ENCODE peak calls at places on chromosomes 4 and X, in ten cellular contexts. J is adrenal gland, T is MM.1S, K is A549, Q is SK-N-SH, O is transverse colon, R is AG09309, B is NB4, M is foreskin fibroblast, Z is fibroblast of the aortic adventitia. U is an unnamed sample.

GRCh38 chr4:77155631-77156345 is 1.2 kb upstream of the CCNG2 start:
- DNase-seq in O (no peak), T (peak), B (no peak), R (no peak), K (no peak), Z (no peak), J (no peak), M (no peak), Q (no peak), U (no peak)

GRCh38 chrX:15245896-15246295 is 24.0 kb downstream of the ASB9 start:
- DNase-seq in R (no peak), M (no peak), B (no peak), K (no peak), O (no peak), T (no peak), J (no peak), Q (no peak), Z (peak), U (no peak)

GRCh38 chrX:63746278-63746677 is 38.7 kb downstream of the ARHGEF9 start:
- DNase-seq in Z (no peak), Q (no peak), R (no peak), K (no peak), B (peak), M (no peak), O (no peak), J (no peak), T (no peak), U (peak)

GRCh38 chrX:49915352-49916222 is 6.8 kb upstream of the CLCN5 start:
- DNase-seq in K (peak), O (peak), B (peak), R (peak), T (peak), J (peak), M (peak), Z (peak), Q (peak), U (peak)

GRCh38 chr4:52212751-52213150 is 161.6 kb downstream of the SPATA18 start:
- DNase-seq in T (no peak), K (no peak), Q (peak), M (no peak), Z (no peak), O (no peak), R (no peak), J (no peak), B (no peak), U (no peak)

GRCh38 chrX:139194571-139195280 is 335.8 kb upstream of the F9 start:
- DNase-seq in Q (no peak), O (peak), R (no peak), Z (peak), B (no peak), T (peak), K (no peak), J (no peak), M (no peak), U (no peak)

GRCh38 chr4:155629183-155629825 is 37.3 kb upstream of the GUCY1A1 start:
- DNase-seq in R (peak), O (no peak), Q (no peak), Z (no peak), M (peak), K (no peak), J (no peak), B (no peak), T (no peak), U (no peak)

GRCh38 chr4:128450326-128451120 is 162.9 kb upstream of the PGRMC2 start:
- DNase-seq in O (no peak), Q (no peak), B (no peak), J (no peak), M (peak), R (no peak), Z (peak), K (no peak), T (no peak), U (no peak)

GRCh38 chrX:49270249-49270921 is 792 bp downstream of the PPP1R3F start:
- DNase-seq in B (no peak), O (no peak), M (peak), K (peak), T (no peak), J (no peak), R (no peak), Q (peak), Z (no peak), U (no peak)

GRCh38 chr4:163755013-163755412 is 260.5 kb downstream of the TMA16 start:
- DNase-seq in T (peak), Z (peak), B (peak), O (no peak), K (peak), J (no peak), R (peak), Q (no peak), M (peak), U (peak)

DNA sequence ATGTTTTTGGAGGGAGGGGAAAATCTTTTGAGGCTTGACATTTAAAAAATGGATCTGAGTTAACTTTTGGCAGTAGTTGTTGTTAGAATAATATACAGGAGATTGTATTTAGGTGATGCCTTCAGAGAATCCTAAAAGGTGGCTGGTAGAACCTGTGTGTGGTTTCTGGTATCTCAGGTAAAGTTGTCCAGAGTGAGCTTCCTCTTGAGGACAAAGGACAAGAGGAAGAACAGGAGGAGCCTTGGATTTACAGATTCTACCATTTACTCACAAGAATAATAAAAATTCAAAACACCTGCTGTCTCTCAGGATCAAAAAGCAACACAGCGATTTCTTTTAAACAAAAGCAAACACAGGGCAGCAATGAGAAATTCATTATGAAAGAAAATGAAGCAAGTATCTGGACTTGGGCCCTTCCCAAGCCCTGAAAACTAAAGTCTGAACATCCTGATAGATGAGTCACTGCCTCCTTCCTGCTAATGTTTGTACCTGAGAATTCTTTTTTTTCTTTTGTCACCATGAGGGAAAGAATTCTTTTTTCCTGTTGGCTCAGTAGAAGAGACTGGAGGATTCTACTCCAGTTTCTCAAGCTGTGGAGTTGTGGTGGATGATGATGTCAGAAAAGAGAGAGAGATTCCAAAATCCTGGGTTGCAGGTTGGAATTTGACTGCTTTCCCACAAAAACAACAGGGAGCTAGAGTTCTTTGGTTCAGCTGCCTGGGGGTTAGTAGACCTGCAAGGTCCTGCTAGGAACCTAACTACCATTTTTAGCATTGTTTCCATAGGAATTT is 31.5 kb upstream of the RAPGEF2 start:
- DNase-seq in K (peak), R (no peak), Z (peak), O (no peak), B (no peak), Q (no peak), M (peak), J (no peak), T (no peak), U (no peak)
- H3K4me3 ChIP-seq in K (no peak), R (no peak), Z (no peak), O (no peak), B (no peak), Q (no peak), M (no peak), J (no peak), T (no peak), U (no peak)

GRCh38 chr4:107857741-107858140 is 33.0 kb downstream of the SGMS2 start:
- DNase-seq in O (no peak), J (no peak), Q (no peak), T (no peak), K (no peak), Z (no peak), B (no peak), R (no peak), M (no peak), U (no peak)

GRCh38 chr4:107853444-107854325 is 29.0 kb downstream of the SGMS2 start:
- DNase-seq in O (no peak), B (no peak), K (peak), J (no peak), Q (no peak), M (peak), R (peak), T (no peak), Z (peak), U (no peak)

GRCh38 chr4:107855723-107856122 is 31.0 kb downstream of the SGMS2 start:
- DNase-seq in T (no peak), J (no peak), Q (no peak), K (no peak), B (no peak), Z (no peak), M (no peak), R (no peak), O (no peak), U (no peak)

GRCh38 chr4:107856901-107857300 is 32.2 kb downstream of the SGMS2 start:
- DNase-seq in B (no peak), J (no peak), M (no peak), Z (no peak), T (no peak), O (no peak), R (no peak), K (no peak), Q (no peak), U (no peak)

GRCh38 chr4:107854326-107855030 is 29.7 kb downstream of the SGMS2 start:
- DNase-seq in B (no peak), R (peak), J (no peak), T (no peak), Q (no peak), M (peak), K (no peak), Z (peak), O (no peak), U (no peak)
- H3K4me3 ChIP-seq in B (no peak), R (peak), J (no peak), T (no peak), Q (no peak), M (no peak), K (peak), Z (peak), O (no peak), U (no peak)

GRCh38 chr4:176883681-176884418 is 91.1 kb upstream of the VEGFC start:
- DNase-seq in Q (no peak), K (peak), O (no peak), B (no peak), Z (peak), T (no peak), J (no peak), R (peak), M (peak), U (no peak)

GRCh38 chr4:176885224-176885623 is 92.5 kb upstream of the VEGFC start:
- DNase-seq in B (no peak), T (no peak), Z (peak), K (no peak), O (no peak), M (peak), R (no peak), J (no peak), Q (no peak), U (no peak)

GRCh38 chr4:176886135-176886534 is 93.4 kb upstream of the VEGFC start:
- DNase-seq in J (no peak), Q (no peak), T (no peak), B (no peak), K (no peak), R (no peak), O (no peak), Z (no peak), M (no peak), U (no peak)

GRCh38 chr4:176882201-176882600 is 89.5 kb upstream of the VEGFC start:
- DNase-seq in R (no peak), Q (no peak), T (no peak), B (no peak), O (no peak), M (no peak), J (no peak), Z (no peak), K (no peak), U (no peak)

DNA sequence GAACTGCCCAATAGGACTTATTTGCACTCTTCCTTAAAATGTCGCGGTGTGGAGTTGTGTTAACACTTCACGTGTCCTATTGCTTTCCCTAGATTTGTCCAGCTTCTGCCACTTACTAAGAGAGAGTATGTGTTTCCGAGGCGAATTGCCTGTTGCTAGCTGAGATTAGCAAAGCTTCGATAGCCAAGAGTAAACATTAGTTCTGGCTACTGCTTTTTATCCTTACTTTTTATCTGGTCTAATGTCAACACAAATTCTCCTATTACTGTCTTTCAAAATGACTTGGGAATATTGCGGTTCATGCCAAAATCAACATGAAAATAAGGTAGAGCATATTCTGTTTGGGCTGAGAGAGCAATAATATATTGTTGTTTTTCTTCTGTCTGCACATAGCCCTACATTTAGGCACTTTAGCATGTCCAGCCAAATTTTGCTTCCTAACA is 90.4 kb upstream of the VEGFC start:
- DNase-seq in B (no peak), K (peak), O (no peak), M (no peak), T (no peak), R (no peak), Z (peak), Q (no peak), J (no peak), U (no peak)
- H3K4me3 ChIP-seq in B (no peak), K (peak), O (no peak), M (no peak), T (no peak), R (no peak), Z (no peak), Q (peak), J (no peak), U (no peak)

DNA sequence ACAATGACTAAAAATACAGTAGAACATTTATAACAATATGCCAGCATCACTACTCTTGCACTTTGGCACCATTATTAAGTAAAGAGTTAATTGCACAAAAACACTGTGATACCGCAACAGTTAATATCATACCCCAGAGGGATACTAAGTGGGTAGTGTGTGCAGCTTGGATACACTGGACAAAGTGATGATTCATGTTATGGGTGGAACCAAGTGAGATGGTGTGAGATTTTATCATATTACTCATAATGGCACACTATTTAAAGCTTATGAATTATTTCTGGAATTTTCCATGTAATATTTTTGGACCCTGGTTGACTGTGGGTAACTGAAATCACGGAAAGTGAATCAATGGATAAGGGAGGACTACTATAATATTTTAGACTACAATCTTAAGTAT is 265.3 kb downstream of the PCDH18 start:
- DNase-seq in O (no peak), B (no peak), J (no peak), R (peak), Q (no peak), K (no peak), T (no peak), M (peak), Z (peak), U (no peak)
- H3K4me3 ChIP-seq in O (no peak), B (no peak), J (no peak), R (no peak), Q (no peak), K (no peak), T (no peak), M (no peak), Z (no peak), U (no peak)

DNA sequence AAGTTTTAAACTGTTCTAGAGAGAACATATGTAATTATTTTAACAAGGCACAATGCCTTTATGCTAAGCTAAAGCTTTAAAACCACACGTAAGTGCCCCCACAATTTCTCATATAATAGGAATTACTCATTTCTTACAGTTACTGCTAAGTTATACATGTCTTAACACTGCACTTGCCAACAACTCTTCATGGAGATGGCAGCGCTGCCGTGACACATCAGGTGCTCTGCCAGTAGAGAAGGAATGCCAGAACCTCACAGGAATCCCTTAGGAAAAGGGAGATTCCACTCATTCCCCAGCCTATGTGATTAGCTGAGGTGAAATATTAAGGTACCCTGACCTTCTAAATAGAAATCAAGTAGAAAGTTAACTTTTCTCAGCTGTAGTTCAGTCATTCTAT is 24.0 kb downstream of the ACSL1 start:
- DNase-seq in T (no peak), M (peak), O (no peak), B (no peak), J (peak), R (no peak), Q (no peak), K (no peak), Z (peak), U (no peak)
- H3K4me3 ChIP-seq in T (no peak), M (no peak), O (no peak), B (no peak), J (no peak), R (no peak), Q (no peak), K (no peak), Z (no peak), U (no peak)

GRCh38 chr4:32219306-32220075 is 1499.3 kb downstream of the PCDH7 start:
- DNase-seq in R (no peak), Z (peak), Q (no peak), J (no peak), B (no peak), K (no peak), M (no peak), T (no peak), O (no peak), U (no peak)
- H3K4me3 ChIP-seq in R (no peak), Z (no peak), Q (no peak), J (no peak), B (no peak), K (no peak), M (no peak), T (no peak), O (no peak), U (no peak)

GRCh38 chrX:11663875-11664210 is 1.9 kb downstream of the ARHGAP6 start:
- DNase-seq in R (no peak), Z (peak), J (no peak), Q (no peak), B (no peak), T (no peak), M (peak), K (peak), O (no peak), U (peak)
- H3K4me3 ChIP-seq in R (no peak), Z (peak), J (no peak), Q (no peak), B (no peak), T (no peak), M (peak), K (no peak), O (peak), U (peak)

GRCh38 chrX:123728001-123728400 is 4.9 kb downstream of the THOC2 start:
- DNase-seq in B (no peak), J (no peak), O (no peak), Z (no peak), T (no peak), Q (no peak), M (no peak), K (no peak), R (no peak), U (no peak)
- H3K4me3 ChIP-seq in B (peak), J (no peak), O (no peak), Z (no peak), T (no peak), Q (no peak), M (no peak), K (no peak), R (no peak), U (no peak)

GRCh38 chrX:2458309-2458708 is 42.5 kb downstream of the DHRSX start:
- DNase-seq in Z (no peak), R (no peak), K (no peak), B (no peak), J (no peak), O (no peak), M (no peak), T (no peak), Q (no peak), U (no peak)

GRCh38 chrX:2463973-2464676 is 36.7 kb downstream of the DHRSX start:
- DNase-seq in Z (no peak), J (no peak), B (peak), M (no peak), K (peak), T (no peak), O (no peak), R (no peak), Q (no peak), U (no peak)

GRCh38 chrX:2462780-2463179 is 38.0 kb downstream of the DHRSX start:
- DNase-seq in O (no peak), Q (no peak), B (no peak), K (no peak), T (no peak), Z (no peak), J (no peak), R (no peak), M (no peak), U (no peak)

GRCh38 chrX:2464677-2465166 is 36.1 kb downstream of the DHRSX start:
- DNase-seq in Q (no peak), Z (no peak), O (no peak), K (peak), J (no peak), R (no peak), T (no peak), B (peak), M (no peak), U (no peak)

GRCh38 chrX:2461711-2462016 is 39.1 kb downstream of the DHRSX start:
- DNase-seq in T (no peak), B (no peak), O (no peak), Z (no peak), M (no peak), K (no peak), Q (no peak), R (no peak), J (no peak), U (no peak)
- H3K4me3 ChIP-seq in T (no peak), B (no peak), O (no peak), Z (no peak), M (no peak), K (no peak), Q (no peak), R (no peak), J (no peak), U (no peak)